ENCODE peak calls at places on chromosomes 16 and 17, in six cellular contexts. Y, S, O, D, I and Q are unnamed samples.

GRCh38 chr16:74749291-74750055 is 25.1 kb downstream of the FA2H start:
- DNase-seq in Y (no peak), S (peak; percentile 35), I (no peak), D (no peak), O (no peak), Q (no peak)

GRCh38 chr16:6066601-6067000 is 969.0 kb upstream of the EEF2KMT start:
- DNase-seq in I (no peak), D (no peak), Y (no peak), S (no peak), O (no peak), Q (no peak)

GRCh38 chr16:87276091-87276561 is 41.1 kb downstream of the C16orf95 start:
- DNase-seq in S (no peak), I (no peak), Y (no peak), D (no peak), O (no peak), Q (no peak)

GRCh38 chr17:69111794-69112193 is 29.9 kb downstream of the ABCA6 start:
- DNase-seq in S (no peak), O (no peak), I (no peak), Y (no peak), D (no peak), Q (no peak)

GRCh38 chr17:82370471-82371332 is 863 bp upstream of the UTS2R start:
- DNase-seq in I (no peak), S (peak; percentile 20), O (peak; percentile 26), Y (no peak), D (no peak), Q (no peak)

GRCh38 chr17:35947156-35947585 is 3.7 kb upstream of the LYZL6 start:
- DNase-seq in Y (no peak), D (peak; percentile 57), S (peak; percentile 57), I (peak; percentile 40), O (peak; percentile 65), Q (peak; percentile 32)

GRCh38 chr16:4323845-4324478 is 8.1 kb downstream of the GLIS2 start:
- DNase-seq in I (no peak), Y (no peak), D (peak; percentile 79), O (peak; percentile 29), S (peak; percentile 40), Q (no peak)

GRCh38 chr17:7845359-7846062 is 9.4 kb upstream of the TMEM88 start:
- DNase-seq in O (no peak), D (no peak), S (no peak), I (no peak), Y (no peak), Q (no peak)

GRCh38 chr16:60271382-60272180 is 1537.5 kb upstream of the GOT2 start:
- DNase-seq in O (no peak), D (no peak), I (no peak), S (no peak), Y (no peak), Q (no peak)

GRCh38 chr17:77252736-77253135 is 112.0 kb downstream of the SEC14L1 start:
- DNase-seq in D (no peak), Y (no peak), S (no peak), I (no peak), O (no peak), Q (no peak)

GRCh38 chr17:61581611-61582349 is 9.2 kb downstream of the NACA2 start:
- DNase-seq in O (no peak), Y (no peak), S (no peak), I (no peak), D (no peak), Q (no peak)